ENCODE peak calls at places on chromosome 15, in eight cellular contexts. S, T, F, Q, V, H, N and U are unnamed samples.
A peak's percentile ranks its signal among the peaks of the same experiment; 100 is the strongest.

GRCh38 chr15:67776600-67776999 is 48.7 kb upstream of the SKOR1 start:
- DNase-seq in S (no peak), T (no peak), F (no peak), Q (no peak), V (no peak), H (no peak), N (no peak), U (no peak)

GRCh38 chr15:101698314-101698713 is 26.0 kb downstream of the TARS3 start:
- DNase-seq in S (no peak), T (no peak), F (no peak), Q (no peak), V (no peak), H (no peak), N (no peak), U (no peak)

GRCh38 chr15:57485869-57486268 is 105.8 kb upstream of the MYZAP start:
- DNase-seq in S (peak; percentile 89), T (peak; percentile 72), F (peak; percentile 91), Q (no peak), V (peak; percentile 88), H (no peak), N (peak; percentile 30), U (no peak)

GRCh38 chr15:41698779-41699178 is 38.6 kb downstream of the MGA start:
- DNase-seq in S (no peak), T (no peak), F (no peak), Q (no peak), V (peak; percentile 9), H (peak; percentile 2), N (no peak), U (no peak)

GRCh38 chr15:78037779-78038305 is 39.7 kb downstream of the TBC1D2B start:
- DNase-seq in S (no peak), T (no peak), F (no peak), Q (no peak), V (no peak), H (no peak), N (no peak), U (no peak)

GRCh38 chr15:45402955-45403892 is 24.9 kb upstream of the GATM start:
- DNase-seq in S (peak; percentile 68), T (peak; percentile 69), F (peak; percentile 87), Q (no peak), V (peak; percentile 44), H (no peak), N (peak; percentile 33), U (peak; percentile 51)

GRCh38 chr15:68307131-68307928 is 29.8 kb downstream of the FEM1B start:
- DNase-seq in S (peak; percentile 31), T (no peak), F (no peak), Q (no peak), V (no peak), H (no peak), N (no peak), U (no peak)

GRCh38 chr15:26651909-26652308 is 121.0 kb downstream of the GABRB3 start:
- DNase-seq in S (peak; percentile 61), T (no peak), F (no peak), Q (no peak), V (no peak), H (no peak), N (no peak), U (no peak)

GRCh38 chr15:75042730-75043508 is 19.5 kb downstream of the PPCDC start:
- DNase-seq in S (peak; percentile 85), T (peak; percentile 95), F (peak; percentile 94), Q (peak; percentile 4), V (no peak), H (no peak), N (peak; percentile 78), U (no peak)

GRCh38 chr15:93983501-93983900 is 247.9 kb upstream of the MCTP2 start:
- DNase-seq in S (no peak), T (no peak), F (no peak), Q (no peak), V (no peak), H (no peak), N (no peak), U (peak; percentile 36)

GRCh38 chr15:57550640-57551039 is 41.1 kb upstream of the MYZAP start:
- DNase-seq in S (no peak), T (peak; percentile 85), F (peak; percentile 91), Q (no peak), V (no peak), H (no peak), N (peak; percentile 40), U (no peak)

GRCh38 chr15:65334586-65335231 is 30.2 kb downstream of the RNU5B-1 start:
- DNase-seq in S (peak; percentile 85), T (no peak), F (peak; percentile 55), Q (no peak), V (no peak), H (no peak), N (no peak), U (no peak)

GRCh38 chr15:92811514-92811913 is 88.6 kb upstream of the CHD2 start:
- DNase-seq in S (no peak), T (no peak), F (no peak), Q (no peak), V (no peak), H (no peak), N (no peak), U (peak; percentile 74)

GRCh38 chr15:71802770-71803169 is 7.6 kb upstream of the NR2E3 start:
- DNase-seq in S (peak; percentile 87), T (no peak), F (no peak), Q (no peak), V (no peak), H (no peak), N (no peak), U (no peak)

GRCh38 chr15:79973445-79974180 is 2.6 kb upstream of the BCL2A1 start:
- DNase-seq in S (no peak), T (no peak), F (no peak), Q (no peak), V (no peak), H (no peak), N (no peak), U (no peak)